ENCODE peak calls at places on chromosome 16, in eight cellular contexts. One of them, this sample, is unnamed.

GRCh38 chr16:16143038-16143763 is 80.1 kb downstream of the ABCC6 start:
- DNase-seq in PC-3: peak
- DNase-seq in IMR-90: no peak
- DNase-seq in endothelial cell: peak
- DNase-seq in B cell: peak
- DNase-seq in CD14-positive monocyte: no peak
- DNase-seq in progenitor cell of endocrine pancreas: no peak
- DNase-seq in fibroblast of the aortic adventitia: no peak
- DNase-seq in this sample: peak

GRCh38 chr16:83722501-83723183 is 85.1 kb upstream of the HSBP1 start:
- DNase-seq in PC-3: no peak
- DNase-seq in IMR-90: no peak
- DNase-seq in endothelial cell: no peak
- DNase-seq in B cell: no peak
- DNase-seq in CD14-positive monocyte: no peak
- DNase-seq in progenitor cell of endocrine pancreas: no peak
- DNase-seq in fibroblast of the aortic adventitia: no peak
- DNase-seq in this sample: no peak

GRCh38 chr16:14522617-14523135 is 107.4 kb downstream of the PARN start:
- DNase-seq in PC-3: no peak
- DNase-seq in IMR-90: no peak
- DNase-seq in endothelial cell: no peak
- DNase-seq in B cell: no peak
- DNase-seq in CD14-positive monocyte: no peak
- DNase-seq in progenitor cell of endocrine pancreas: no peak
- DNase-seq in fibroblast of the aortic adventitia: no peak
- DNase-seq in this sample: no peak

GRCh38 chr16:54805648-54806047 is 125.0 kb upstream of the IRX5 start:
- DNase-seq in PC-3: no peak
- DNase-seq in IMR-90: no peak
- DNase-seq in endothelial cell: no peak
- DNase-seq in B cell: no peak
- DNase-seq in CD14-positive monocyte: no peak
- DNase-seq in progenitor cell of endocrine pancreas: no peak
- DNase-seq in fibroblast of the aortic adventitia: no peak
- DNase-seq in this sample: no peak

GRCh38 chr16:56245197-56245596 is 53.9 kb downstream of the GNAO1 start:
- DNase-seq in PC-3: peak
- DNase-seq in IMR-90: peak
- DNase-seq in endothelial cell: no peak
- DNase-seq in B cell: no peak
- DNase-seq in CD14-positive monocyte: no peak
- DNase-seq in progenitor cell of endocrine pancreas: no peak
- DNase-seq in fibroblast of the aortic adventitia: no peak
- DNase-seq in this sample: peak

GRCh38 chr16:49484936-49485335 is 111.3 kb downstream of the C16orf78 start:
- DNase-seq in PC-3: no peak
- DNase-seq in IMR-90: no peak
- DNase-seq in endothelial cell: no peak
- DNase-seq in B cell: no peak
- DNase-seq in CD14-positive monocyte: no peak
- DNase-seq in progenitor cell of endocrine pancreas: no peak
- DNase-seq in fibroblast of the aortic adventitia: no peak
- DNase-seq in this sample: no peak

GRCh38 chr16:13553453-13553985 is 366.4 kb upstream of the ERCC4 start:
- DNase-seq in PC-3: no peak
- DNase-seq in IMR-90: no peak
- DNase-seq in endothelial cell: no peak
- DNase-seq in B cell: no peak
- DNase-seq in CD14-positive monocyte: no peak
- DNase-seq in progenitor cell of endocrine pancreas: no peak
- DNase-seq in fibroblast of the aortic adventitia: no peak
- DNase-seq in this sample: no peak

GRCh38 chr16:19555938-19556778 is 655 bp downstream of the VPS35L start:
- DNase-seq in PC-3: peak
- DNase-seq in IMR-90: peak
- DNase-seq in endothelial cell: peak
- DNase-seq in B cell: peak
- DNase-seq in CD14-positive monocyte: no peak
- DNase-seq in progenitor cell of endocrine pancreas: peak
- DNase-seq in fibroblast of the aortic adventitia: peak
- DNase-seq in this sample: peak

GRCh38 chr16:17301184-17301583 is 169.6 kb downstream of the XYLT1 start:
- DNase-seq in PC-3: no peak
- DNase-seq in IMR-90: no peak
- DNase-seq in endothelial cell: no peak
- DNase-seq in B cell: no peak
- DNase-seq in CD14-positive monocyte: no peak
- DNase-seq in progenitor cell of endocrine pancreas: no peak
- DNase-seq in fibroblast of the aortic adventitia: no peak
- DNase-seq in this sample: no peak

GRCh38 chr16:28042856-28043255 is 20.7 kb downstream of the GSG1L start:
- DNase-seq in PC-3: no peak
- DNase-seq in IMR-90: peak
- DNase-seq in endothelial cell: no peak
- DNase-seq in B cell: no peak
- DNase-seq in CD14-positive monocyte: no peak
- DNase-seq in progenitor cell of endocrine pancreas: no peak
- DNase-seq in fibroblast of the aortic adventitia: peak
- DNase-seq in this sample: no peak

GRCh38 chr16:1731603-1732002 is 25.6 kb downstream of the MAPK8IP3 start:
- DNase-seq in PC-3: no peak
- DNase-seq in IMR-90: no peak
- DNase-seq in endothelial cell: no peak
- DNase-seq in B cell: no peak
- DNase-seq in CD14-positive monocyte: no peak
- DNase-seq in progenitor cell of endocrine pancreas: no peak
- DNase-seq in fibroblast of the aortic adventitia: no peak
- DNase-seq in this sample: no peak

GRCh38 chr16:66344533-66345145 is 21.9 kb upstream of the CDH5 start:
- DNase-seq in PC-3: peak
- DNase-seq in IMR-90: peak
- DNase-seq in endothelial cell: peak
- DNase-seq in B cell: peak
- DNase-seq in CD14-positive monocyte: no peak
- DNase-seq in progenitor cell of endocrine pancreas: no peak
- DNase-seq in fibroblast of the aortic adventitia: peak
- DNase-seq in this sample: peak

GRCh38 chr16:24235806-24236205 is 20.3 kb upstream of the CACNG3 start:
- DNase-seq in PC-3: no peak
- DNase-seq in IMR-90: no peak
- DNase-seq in endothelial cell: no peak
- DNase-seq in B cell: no peak
- DNase-seq in CD14-positive monocyte: no peak
- DNase-seq in progenitor cell of endocrine pancreas: no peak
- DNase-seq in fibroblast of the aortic adventitia: no peak
- DNase-seq in this sample: no peak

DNA sequence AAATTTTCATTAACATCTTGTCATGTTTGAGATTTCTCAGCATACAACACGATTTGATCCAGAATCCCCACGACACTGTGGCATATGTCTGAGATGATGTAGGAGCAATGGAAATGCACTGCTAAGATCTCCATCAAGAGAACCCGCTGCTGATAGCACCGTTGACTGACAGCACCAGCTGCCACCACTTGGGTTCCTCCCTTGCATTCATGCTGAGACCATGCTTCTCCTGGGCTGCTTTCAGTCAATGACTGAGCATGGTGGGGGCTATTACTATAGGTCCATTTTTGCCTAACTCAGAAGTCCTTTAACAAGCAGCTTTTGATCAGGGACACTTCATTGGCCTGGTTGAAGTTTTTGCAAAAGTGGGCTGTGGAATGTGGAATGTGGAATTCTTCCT is 182.4 kb upstream of the CPHXL start:
- DNase-seq in PC-3: no peak
- DNase-seq in IMR-90: no peak
- DNase-seq in endothelial cell: no peak
- DNase-seq in B cell: no peak
- DNase-seq in CD14-positive monocyte: no peak
- DNase-seq in progenitor cell of endocrine pancreas: no peak
- DNase-seq in fibroblast of the aortic adventitia: no peak
- DNase-seq in this sample: no peak
- TF ChIP-seq CTCF in PC-3: no peak
- TF ChIP-seq CTCF in IMR-90: no peak
- TF ChIP-seq CTCF in endothelial cell: no peak
- TF ChIP-seq CTCF in B cell: no peak
- TF ChIP-seq CTCF in CD14-positive monocyte: no peak
- TF ChIP-seq CTCF in progenitor cell of endocrine pancreas: no peak
- TF ChIP-seq CTCF in fibroblast of the aortic adventitia: no peak
- TF ChIP-seq CTCF in this sample: no peak

GRCh38 chr16:67915831-67916723 is 15.6 kb downstream of the CTRL start:
- DNase-seq in PC-3: no peak
- DNase-seq in IMR-90: peak
- DNase-seq in endothelial cell: no peak
- DNase-seq in B cell: no peak
- DNase-seq in CD14-positive monocyte: no peak
- DNase-seq in progenitor cell of endocrine pancreas: no peak
- DNase-seq in fibroblast of the aortic adventitia: no peak
- DNase-seq in this sample: no peak

GRCh38 chr16:67909056-67909742 is 16.1 kb downstream of the PSKH1 start:
- DNase-seq in PC-3: no peak
- DNase-seq in IMR-90: no peak
- DNase-seq in endothelial cell: no peak
- DNase-seq in B cell: no peak
- DNase-seq in CD14-positive monocyte: no peak
- DNase-seq in progenitor cell of endocrine pancreas: no peak
- DNase-seq in fibroblast of the aortic adventitia: no peak
- DNase-seq in this sample: no peak

GRCh38 chr16:67914758-67915622 is 16.7 kb downstream of the CTRL start:
- DNase-seq in PC-3: no peak
- DNase-seq in IMR-90: no peak
- DNase-seq in endothelial cell: no peak
- DNase-seq in B cell: no peak
- DNase-seq in CD14-positive monocyte: no peak
- DNase-seq in progenitor cell of endocrine pancreas: no peak
- DNase-seq in fibroblast of the aortic adventitia: no peak
- DNase-seq in this sample: no peak

GRCh38 chr16:67907397-67907796 is 14.3 kb downstream of the PSKH1 start:
- DNase-seq in PC-3: no peak
- DNase-seq in IMR-90: no peak
- DNase-seq in endothelial cell: no peak
- DNase-seq in B cell: no peak
- DNase-seq in CD14-positive monocyte: no peak
- DNase-seq in progenitor cell of endocrine pancreas: no peak
- DNase-seq in fibroblast of the aortic adventitia: no peak
- DNase-seq in this sample: no peak

DNA sequence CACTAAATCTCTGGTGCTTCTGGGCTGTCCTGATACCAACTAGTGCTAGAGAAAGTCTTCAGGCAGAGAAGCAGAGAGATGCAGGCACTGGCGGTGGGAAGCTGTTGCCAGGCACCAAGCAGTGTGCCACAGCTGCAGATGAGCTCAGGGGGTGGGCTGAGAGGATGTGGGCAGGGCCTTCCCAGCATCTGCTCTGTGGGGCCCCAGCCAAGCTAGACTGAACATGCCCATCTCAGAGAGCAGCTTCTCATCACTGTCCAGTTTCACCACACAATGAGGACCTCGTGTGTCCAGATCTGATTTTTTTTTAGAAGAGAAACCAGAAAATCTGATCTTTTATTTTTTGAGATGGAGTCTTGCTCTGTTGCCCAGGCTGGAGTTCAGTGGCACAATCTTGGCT is 17.1 kb downstream of the PSKH1 start:
- DNase-seq in PC-3: no peak
- DNase-seq in IMR-90: peak
- DNase-seq in endothelial cell: no peak
- DNase-seq in B cell: no peak
- DNase-seq in CD14-positive monocyte: no peak
- DNase-seq in progenitor cell of endocrine pancreas: no peak
- DNase-seq in fibroblast of the aortic adventitia: no peak
- DNase-seq in this sample: peak
- TF ChIP-seq CTCF in PC-3: no peak
- TF ChIP-seq CTCF in IMR-90: no peak
- TF ChIP-seq CTCF in endothelial cell: no peak
- TF ChIP-seq CTCF in B cell: no peak
- TF ChIP-seq CTCF in CD14-positive monocyte: no peak
- TF ChIP-seq CTCF in progenitor cell of endocrine pancreas: no peak
- TF ChIP-seq CTCF in fibroblast of the aortic adventitia: no peak
- TF ChIP-seq CTCF in this sample: no peak

GRCh38 chr16:88753600-88753999 is 31.4 kb downstream of the PIEZO1 start:
- DNase-seq in PC-3: no peak
- DNase-seq in IMR-90: no peak
- DNase-seq in endothelial cell: no peak
- DNase-seq in B cell: no peak
- DNase-seq in CD14-positive monocyte: no peak
- DNase-seq in progenitor cell of endocrine pancreas: no peak
- DNase-seq in fibroblast of the aortic adventitia: no peak
- DNase-seq in this sample: no peak

GRCh38 chr16:88754912-88755744 is 29.9 kb downstream of the PIEZO1 start:
- DNase-seq in PC-3: peak
- DNase-seq in IMR-90: peak
- DNase-seq in endothelial cell: peak
- DNase-seq in B cell: no peak
- DNase-seq in CD14-positive monocyte: no peak
- DNase-seq in progenitor cell of endocrine pancreas: no peak
- DNase-seq in fibroblast of the aortic adventitia: no peak
- DNase-seq in this sample: peak

GRCh38 chr16:88754109-88754911 is 30.7 kb downstream of the PIEZO1 start:
- DNase-seq in PC-3: no peak
- DNase-seq in IMR-90: no peak
- DNase-seq in endothelial cell: no peak
- DNase-seq in B cell: no peak
- DNase-seq in CD14-positive monocyte: no peak
- DNase-seq in progenitor cell of endocrine pancreas: no peak
- DNase-seq in fibroblast of the aortic adventitia: no peak
- DNase-seq in this sample: no peak

GRCh38 chr16:88752386-88753002 is 32.5 kb downstream of the PIEZO1 start:
- DNase-seq in PC-3: no peak
- DNase-seq in IMR-90: no peak
- DNase-seq in endothelial cell: no peak
- DNase-seq in B cell: no peak
- DNase-seq in CD14-positive monocyte: no peak
- DNase-seq in progenitor cell of endocrine pancreas: no peak
- DNase-seq in fibroblast of the aortic adventitia: no peak
- DNase-seq in this sample: no peak

DNA sequence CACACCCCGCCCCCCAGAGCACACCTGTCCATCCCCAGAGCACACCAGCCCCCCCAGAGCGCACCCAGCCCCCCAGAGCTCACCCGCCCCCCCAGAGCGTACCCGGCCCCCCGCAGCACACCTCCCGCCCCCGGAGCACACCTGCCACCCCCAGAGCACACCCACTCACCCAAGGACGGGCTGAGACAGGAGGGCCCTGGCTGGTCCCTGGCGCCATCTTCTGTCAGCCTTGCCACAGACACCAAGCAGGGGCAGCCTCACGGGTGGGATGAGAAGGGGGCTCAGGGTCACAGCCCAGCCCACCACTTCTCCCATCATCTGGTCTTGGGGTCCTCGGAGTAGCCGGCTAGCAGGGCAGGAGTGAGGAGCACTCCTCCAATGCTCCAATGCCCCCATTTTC is 31.8 kb downstream of the PIEZO1 start:
- DNase-seq in PC-3: no peak
- DNase-seq in IMR-90: no peak
- DNase-seq in endothelial cell: no peak
- DNase-seq in B cell: no peak
- DNase-seq in CD14-positive monocyte: no peak
- DNase-seq in progenitor cell of endocrine pancreas: no peak
- DNase-seq in fibroblast of the aortic adventitia: no peak
- DNase-seq in this sample: no peak
- TF ChIP-seq CTCF in PC-3: no peak
- TF ChIP-seq CTCF in IMR-90: no peak
- TF ChIP-seq CTCF in endothelial cell: no peak
- TF ChIP-seq CTCF in B cell: no peak
- TF ChIP-seq CTCF in CD14-positive monocyte: no peak
- TF ChIP-seq CTCF in progenitor cell of endocrine pancreas: no peak
- TF ChIP-seq CTCF in fibroblast of the aortic adventitia: no peak
- TF ChIP-seq CTCF in this sample: no peak

GRCh38 chr16:82281544-82281943 is 111.5 kb upstream of the MPHOSPH6 start:
- DNase-seq in PC-3: no peak
- DNase-seq in IMR-90: no peak
- DNase-seq in endothelial cell: no peak
- DNase-seq in B cell: no peak
- DNase-seq in CD14-positive monocyte: no peak
- DNase-seq in progenitor cell of endocrine pancreas: no peak
- DNase-seq in fibroblast of the aortic adventitia: no peak
- DNase-seq in this sample: no peak
- TF ChIP-seq CTCF in PC-3: no peak
- TF ChIP-seq CTCF in IMR-90: no peak
- TF ChIP-seq CTCF in endothelial cell: no peak
- TF ChIP-seq CTCF in B cell: no peak
- TF ChIP-seq CTCF in CD14-positive monocyte: no peak
- TF ChIP-seq CTCF in progenitor cell of endocrine pancreas: no peak
- TF ChIP-seq CTCF in fibroblast of the aortic adventitia: no peak
- TF ChIP-seq CTCF in this sample: no peak

This sample was measured in bronchial epithelial cell.